ENCODE peak calls at places on chromosomes 13 and 19, in eight cellular contexts. J is neural progenitor cell; K is stimulated activated CD4-positive, alpha-beta T cell treated with anti-CD3 and anti-CD28 coated beads, Interleukin-1b, Interleukin-23, amount 100 ng/mL, for 1 hour; A is T-helper 22 cell; C is lower leg skin; N is retinal pigment epithelial cell; M is KBM-7; U is D341Med. T is an unnamed sample.

GRCh38 chr19:44807652-44808462 is 1.0 kb upstream of the BCAM start:
- DNase-seq in C (no peak), A (no peak), K (no peak), N (no peak), J (peak), M (no peak), U (no peak), T (no peak)

GRCh38 chr19:44785993-44786392 is 8.3 kb downstream of the CBLC start:
- DNase-seq in A (no peak), C (no peak), M (no peak), U (no peak), K (no peak), N (no peak), J (no peak), T (no peak)

GRCh38 chr19:45200614-45201013 is 22.0 kb downstream of the BLOC1S3 start:
- DNase-seq in J (peak), U (no peak), N (no peak), M (peak), A (no peak), K (no peak), C (no peak), T (no peak)

GRCh38 chr13:33611016-33611805 is 206.7 kb upstream of the RFC3 start:
- DNase-seq in C (no peak), J (peak), K (no peak), M (peak), U (no peak), A (no peak), N (peak), T (no peak)

GRCh38 chr19:2051771-2052704 is 994 bp upstream of the MKNK2 start:
- DNase-seq in M (peak), C (no peak), N (no peak), J (no peak), U (no peak), K (no peak), A (peak), T (no peak)

GRCh38 chr19:41351339-41352245 is 2.1 kb downstream of the TGFB1 start:
- DNase-seq in N (no peak), C (peak), J (peak), U (peak), A (peak), K (peak), M (peak), T (peak)

GRCh38 chr19:46082728-46083050 is 41.8 kb downstream of the IGFL3 start:
- DNase-seq in C (no peak), A (no peak), J (no peak), N (no peak), M (no peak), U (no peak), K (no peak), T (no peak)

GRCh38 chr19:51595776-51596175 is 24.7 kb downstream of the ZNF175 start:
- DNase-seq in A (no peak), N (no peak), M (peak), U (no peak), C (no peak), J (no peak), K (no peak), T (no peak)

GRCh38 chr19:19064811-19065745 is 1.3 kb downstream of the SLC25A42 start:
- DNase-seq in C (no peak), N (no peak), K (no peak), M (peak), A (no peak), J (no peak), U (peak), T (no peak)

GRCh38 chr19:3509566-3509989 is 3.5 kb downstream of the FZR1 start:
- DNase-seq in K (no peak), N (peak), J (no peak), C (no peak), U (no peak), A (no peak), M (no peak), T (no peak)

GRCh38 chr13:112143046-112143752 is 76.2 kb downstream of the SOX1 start:
- DNase-seq in U (no peak), C (no peak), J (no peak), N (no peak), K (no peak), A (no peak), M (no peak), T (no peak)

GRCh38 chr13:28012896-28013295 is 24.4 kb upstream of the URAD start:
- DNase-seq in A (no peak), U (no peak), C (no peak), M (no peak), K (no peak), J (no peak), N (no peak), T (no peak)

GRCh38 chr13:40315416-40316064 is 350.9 kb downstream of the FOXO1 start:
- DNase-seq in M (no peak), J (no peak), U (no peak), K (peak), N (no peak), C (no peak), A (peak), T (peak)